ENCODE peak calls at places on chromosomes 12 and 14, in six cellular contexts. S is heart right ventricle, H is small intestine, G is breast epithelium, M is cardiac muscle cell, R is LNCaP clone FGC. Q is an unnamed sample.

GRCh38 chr14:37588667-37588955 is 6.4 kb downstream of the FOXA1 start:
- DNase-seq in S (no peak), H (no peak), G (no peak), M (no peak), R (no peak), Q (peak)

GRCh38 chr12:123934829-123935228 is 37.8 kb downstream of the CCDC92 start:
- DNase-seq in S (no peak), H (no peak), G (no peak), M (no peak), R (no peak), Q (no peak)

GRCh38 chr14:67358914-67359313 is 690 bp downstream of the ATP6V1D start:
- DNase-seq in S (no peak), H (peak), G (no peak), M (no peak), R (no peak), Q (peak)

GRCh38 chr12:57889541-57889989 is 43.0 kb upstream of the CTDSP2 start:
- DNase-seq in S (peak), H (peak), G (no peak), M (no peak), R (no peak), Q (peak)

GRCh38 chr14:19947413-19948090 is 16.8 kb downstream of the OR4K1 start:
- DNase-seq in S (no peak), H (no peak), G (no peak), M (no peak), R (no peak), Q (no peak)

GRCh38 chr12:115166698-115167315 is 482.8 kb upstream of the TBX3 start:
- DNase-seq in S (no peak), H (no peak), G (no peak), M (no peak), R (no peak), Q (no peak)

GRCh38 chr12:27436029-27436428 is 10.5 kb upstream of the SMCO2 start:
- DNase-seq in S (no peak), H (no peak), G (no peak), M (no peak), R (no peak), Q (no peak)

GRCh38 chr12:102480401-102480800 is at the start of gene IGF1:
- DNase-seq in S (no peak), H (no peak), G (no peak), M (no peak), R (no peak), Q (no peak)

GRCh38 chr14:89618821-89619551 is 202.0 kb upstream of the FOXN3 start:
- DNase-seq in S (peak), H (peak), G (no peak), M (peak), R (no peak), Q (peak)

GRCh38 chr12:106672308-106673085 is 89.7 kb downstream of the RFX4 start:
- DNase-seq in S (no peak), H (no peak), G (no peak), M (peak), R (no peak), Q (no peak)

GRCh38 chr12:132218915-132219314 is 74.7 kb downstream of the NOC4L start:
- DNase-seq in S (no peak), H (peak), G (no peak), M (peak), R (no peak), Q (no peak)

GRCh38 chr14:59591641-59592040 is 15.0 kb upstream of the CCDC175 start:
- DNase-seq in S (no peak), H (no peak), G (no peak), M (no peak), R (no peak), Q (no peak)

GRCh38 chr12:47812797-47813490 is 6.8 kb downstream of the HDAC7 start:
- DNase-seq in S (peak), H (peak), G (peak), M (peak), R (no peak), Q (peak)

GRCh38 chr12:30877110-30877875 is 49.3 kb upstream of the TSPAN11 start:
- DNase-seq in S (no peak), H (peak), G (no peak), M (no peak), R (no peak), Q (no peak)

GRCh38 chr14:91221270-91221669 is 23.2 kb downstream of the GPR68 start:
- DNase-seq in S (no peak), H (no peak), G (no peak), M (no peak), R (no peak), Q (no peak)

GRCh38 chr12:4025420-4026358 is 152.5 kb upstream of the PARP11 start:
- DNase-seq in S (no peak), H (no peak), G (no peak), M (peak), R (no peak), Q (no peak)

GRCh38 chr14:93301821-93302447 is 30.9 kb downstream of the BTBD7 start:
- DNase-seq in S (no peak), H (no peak), G (no peak), M (peak), R (no peak), Q (no peak)

GRCh38 chr12:64673490-64674169 is 63.3 kb downstream of the RASSF3 start:
- DNase-seq in S (no peak), H (no peak), G (no peak), M (no peak), R (peak), Q (no peak)

GRCh38 chr14:49559979-49560768 is 26.0 kb downstream of the RPS29 start:
- DNase-seq in S (no peak), H (no peak), G (no peak), M (no peak), R (no peak), Q (no peak)

GRCh38 chr12:131673519-131674265 is 37.2 kb upstream of the SFSWAP start:
- DNase-seq in S (no peak), H (no peak), G (no peak), M (no peak), R (no peak), Q (no peak)

GRCh38 chr14:38238881-38239280 is 17.0 kb downstream of the CLEC14A start:
- DNase-seq in S (no peak), H (no peak), G (no peak), M (no peak), R (no peak), Q (no peak)

GRCh38 chr12:19893514-19893913 is 454.2 kb downstream of the AEBP2 start:
- DNase-seq in S (no peak), H (peak), G (no peak), M (no peak), R (no peak), Q (no peak)

GRCh38 chr12:124277394-124278222 is 17.3 kb upstream of the RFLNA start:
- DNase-seq in S (no peak), H (peak), G (no peak), M (no peak), R (no peak), Q (peak)

GRCh38 chr14:94388027-94388895 is at the start of gene SERPINA1:
- DNase-seq in S (no peak), H (peak), G (no peak), M (no peak), R (no peak), Q (no peak)
- H3K4me3 ChIP-seq in S (no peak), H (peak), G (peak), M (no peak), R (no peak), Q (peak)

GRCh38 chr12:96425321-96425720 is 25.1 kb upstream of the CDK17 start:
- DNase-seq in S (no peak), H (no peak), G (no peak), M (no peak), R (no peak), Q (no peak)

GRCh38 chr12:96424601-96425000 is 24.4 kb upstream of the CDK17 start:
- DNase-seq in S (no peak), H (no peak), G (no peak), M (no peak), R (no peak), Q (no peak)

GRCh38 chr12:96427269-96427729 is 27.1 kb upstream of the CDK17 start:
- DNase-seq in S (peak), H (no peak), G (no peak), M (no peak), R (no peak), Q (peak)

GRCh38 chr12:96422192-96422591 is 22.0 kb upstream of the CDK17 start:
- DNase-seq in S (no peak), H (no peak), G (no peak), M (no peak), R (no peak), Q (no peak)

GRCh38 chr12:96425973-96426372 is 25.7 kb upstream of the CDK17 start:
- DNase-seq in S (no peak), H (no peak), G (no peak), M (no peak), R (no peak), Q (no peak)
- H3K4me3 ChIP-seq in S (no peak), H (no peak), G (no peak), M (no peak), R (no peak), Q (no peak)

DNA sequence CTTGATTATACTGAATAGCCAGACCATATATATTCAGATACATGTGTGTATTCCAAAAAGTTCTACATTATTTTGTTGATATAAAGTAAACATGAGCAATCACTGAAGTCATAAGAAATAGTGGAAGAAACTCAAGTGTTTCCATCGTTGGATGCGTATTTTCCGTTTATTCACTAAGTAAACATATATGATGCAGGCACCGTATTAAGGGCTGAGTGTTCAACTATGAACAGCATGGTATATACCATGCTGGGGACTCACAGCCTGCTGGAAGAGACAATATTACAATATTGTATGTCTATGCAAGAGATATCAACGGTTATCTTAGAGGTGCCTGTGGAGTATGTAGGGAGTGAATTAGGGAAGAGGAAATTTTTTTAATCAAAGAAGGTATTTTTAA is 1.2 kb downstream of the PYROXD1 start:
- DNase-seq in S (no peak), H (no peak), G (no peak), M (no peak), R (no peak), Q (no peak)
- H3K4me3 ChIP-seq in S (no peak), H (peak), G (peak), M (peak), R (peak), Q (peak)

GRCh38 chr12:13937735-13938134 is 43.7 kb downstream of the GRIN2B start:
- DNase-seq in S (no peak), H (no peak), G (no peak), M (no peak), R (no peak), Q (no peak)

GRCh38 chr12:13942826-13943225 is 38.6 kb downstream of the GRIN2B start:
- DNase-seq in S (no peak), H (no peak), G (no peak), M (no peak), R (no peak), Q (no peak)

GRCh38 chr12:13945236-13945635 is 36.2 kb downstream of the GRIN2B start:
- DNase-seq in S (no peak), H (no peak), G (no peak), M (no peak), R (no peak), Q (no peak)

GRCh38 chr12:13940466-13940865 is 40.9 kb downstream of the GRIN2B start:
- DNase-seq in S (no peak), H (no peak), G (no peak), M (no peak), R (no peak), Q (no peak)

DNA sequence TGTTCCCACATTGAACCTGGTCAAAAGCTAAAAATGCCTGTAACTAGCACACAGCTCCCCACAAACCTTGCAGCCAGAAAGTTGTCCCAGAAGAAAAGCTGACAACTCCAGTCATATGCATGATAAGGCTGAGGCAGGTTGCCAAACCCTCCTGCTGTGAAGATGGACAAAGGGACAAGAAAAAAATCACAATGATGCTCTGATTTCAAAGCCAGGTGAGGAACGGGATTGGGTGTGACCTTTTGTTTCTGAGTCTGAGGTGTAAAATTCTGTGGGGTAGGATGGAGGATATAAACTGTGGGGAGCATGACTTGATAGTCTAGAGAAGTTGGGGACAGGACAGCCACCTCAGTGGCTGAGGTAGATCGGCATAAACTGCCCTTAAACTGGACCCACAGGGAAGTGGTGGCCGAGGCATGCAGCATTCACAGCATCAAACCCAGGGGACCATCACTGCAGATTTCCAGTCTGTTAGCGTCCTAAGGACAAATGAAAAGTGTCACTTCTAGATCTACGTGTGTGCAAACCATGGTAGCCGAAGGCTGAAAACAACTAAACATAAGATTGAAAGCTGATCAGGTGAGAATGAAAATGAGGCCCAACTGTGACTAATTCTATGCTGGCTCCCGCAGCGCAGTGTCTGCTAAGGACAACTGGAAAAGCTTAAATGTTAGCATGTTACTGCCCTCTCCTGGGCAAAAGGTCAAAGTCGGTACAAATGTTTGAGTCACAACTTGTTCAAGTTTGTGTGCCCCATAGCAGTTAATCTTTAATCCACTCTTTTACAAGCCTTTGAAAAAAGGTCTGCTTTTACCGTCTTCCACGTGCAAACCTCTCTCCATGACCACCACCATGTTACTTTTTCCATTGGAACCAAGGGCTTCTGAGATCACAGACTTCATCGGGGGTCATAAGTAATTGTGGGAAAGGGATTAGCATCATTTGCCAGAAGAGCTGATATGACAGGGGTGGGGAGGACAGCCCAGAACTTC is 39.8 kb downstream of the GRIN2B start:
- DNase-seq in S (no peak), H (peak), G (no peak), M (peak), R (peak), Q (peak)
- H3K4me3 ChIP-seq in S (no peak), H (no peak), G (no peak), M (no peak), R (no peak), Q (no peak)

GRCh38 chr14:104689620-104690265 is 325 bp downstream of the INF2 start:
- DNase-seq in S (peak), H (peak), G (no peak), M (peak), R (no peak), Q (peak)

GRCh38 chr14:104686624-104687517 is 2.5 kb upstream of the INF2 start:
- DNase-seq in S (peak), H (peak), G (no peak), M (no peak), R (no peak), Q (peak)

GRCh38 chr14:104687601-104688504 is 1.6 kb upstream of the INF2 start:
- DNase-seq in S (peak), H (peak), G (peak), M (peak), R (peak), Q (peak)

GRCh38 chr14:104688755-104689619 is at the start of gene INF2:
- DNase-seq in S (peak), H (peak), G (no peak), M (peak), R (no peak), Q (peak)

DNA sequence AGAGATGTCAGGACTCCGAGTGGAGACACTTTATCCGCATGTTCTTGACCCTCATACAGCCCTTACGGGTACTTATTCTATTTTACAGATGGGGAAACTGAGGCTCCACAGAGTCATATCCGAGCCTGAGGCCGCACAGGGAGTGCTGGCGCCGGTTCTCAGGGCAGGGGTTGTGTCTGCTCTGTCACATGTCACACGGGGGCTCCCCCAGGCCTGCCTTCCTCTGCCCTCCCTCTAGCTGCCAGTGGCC is 988 bp upstream of the INF2 start:
- DNase-seq in S (no peak), H (no peak), G (no peak), M (no peak), R (no peak), Q (no peak)
- H3K4me3 ChIP-seq in S (no peak), H (peak), G (peak), M (no peak), R (peak), Q (peak)

GRCh38 chr12:51343201-51343600 is 3.3 kb downstream of the CELA1 start:
- DNase-seq in S (no peak), H (no peak), G (no peak), M (no peak), R (no peak), Q (no peak)
- H3K4me3 ChIP-seq in S (no peak), H (no peak), G (no peak), M (no peak), R (no peak), Q (no peak)

GRCh38 chr14:22982477-22983245 is at the start of gene AJUBA:
- DNase-seq in S (peak), H (peak), G (peak), M (peak), R (peak), Q (peak)
- H3K4me3 ChIP-seq in S (peak), H (peak), G (peak), M (peak), R (peak), Q (peak)

DNA sequence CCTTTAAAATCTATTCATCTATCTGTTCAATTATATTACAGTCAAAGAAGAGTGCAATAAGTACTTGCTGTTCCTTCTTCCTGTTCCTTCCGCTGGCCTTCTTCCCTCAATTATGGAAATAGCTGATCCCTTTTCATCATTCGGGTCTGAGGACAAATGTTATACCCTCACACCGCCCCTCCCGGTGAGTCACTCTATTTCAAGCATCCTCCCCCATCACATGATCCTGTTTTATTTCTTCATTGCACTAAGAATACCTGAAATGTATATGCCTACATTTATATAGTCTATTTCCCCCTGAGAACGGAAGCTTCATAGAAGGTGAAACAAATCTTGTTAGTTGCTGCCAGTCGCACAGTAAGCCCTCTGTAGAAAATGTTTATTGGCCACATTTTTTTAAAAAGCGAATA is 2.5 kb downstream of the SLC38A1 start:
- DNase-seq in S (no peak), H (peak), G (no peak), M (no peak), R (no peak), Q (peak)
- H3K4me3 ChIP-seq in S (no peak), H (peak), G (peak), M (peak), R (no peak), Q (peak)

DNA sequence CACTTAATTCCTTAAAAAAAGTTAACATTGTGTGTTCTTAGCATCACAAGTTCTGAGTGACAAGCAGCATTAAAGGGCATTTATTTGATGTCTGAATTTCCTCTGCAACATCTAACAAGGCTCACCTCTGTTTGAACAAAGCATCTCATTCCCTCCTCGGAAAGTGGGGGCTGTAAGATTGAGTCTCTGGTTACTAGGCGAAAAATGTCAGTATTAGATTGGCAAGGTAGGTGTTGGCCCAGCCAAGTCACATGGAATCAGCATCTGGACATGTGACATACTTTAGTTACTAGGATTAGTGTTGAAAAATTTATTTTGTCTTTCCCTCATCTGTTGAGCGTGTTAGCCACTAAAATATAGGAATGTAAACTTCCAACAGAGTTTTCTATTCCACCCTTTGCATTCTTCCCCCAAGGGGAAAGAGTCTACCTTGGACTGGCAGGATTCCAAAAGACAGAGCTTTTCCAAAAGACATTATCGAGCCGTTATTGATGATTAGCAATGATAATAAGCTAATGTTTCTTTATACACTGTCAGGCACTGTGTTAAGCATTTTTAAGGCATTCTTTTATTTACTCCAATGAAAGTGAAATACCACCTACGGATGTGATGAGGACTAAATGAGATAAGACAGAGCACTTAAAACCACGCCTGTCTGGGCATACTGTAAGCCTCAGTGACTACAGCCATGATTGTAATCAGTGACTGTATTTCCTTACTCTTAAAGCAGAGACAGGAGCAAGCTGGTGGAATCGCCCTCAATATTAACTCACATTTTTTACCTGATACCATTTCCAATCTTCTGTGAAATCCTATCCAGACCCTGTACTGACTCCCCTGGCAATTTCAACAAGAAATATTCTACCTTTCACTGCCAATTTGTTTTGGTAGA is 195.0 kb upstream of the BTG1 start:
- DNase-seq in S (no peak), H (peak), G (no peak), M (no peak), R (no peak), Q (no peak)
- H3K4me3 ChIP-seq in S (no peak), H (peak), G (no peak), M (no peak), R (no peak), Q (no peak)

GRCh38 chr12:7638764-7639570 is 26.7 kb downstream of the APOBEC1 start:
- DNase-seq in S (peak), H (peak), G (peak), M (peak), R (peak), Q (peak)
- H3K4me3 ChIP-seq in S (no peak), H (no peak), G (peak), M (peak), R (no peak), Q (no peak)

Q was measured in colonic mucosa.